ENCODE peak calls at places on chromosomes 2 and 18, in nine cellular contexts. U is stimulated activated CD4-positive, alpha-beta T cell treated with anti-CD3 and anti-CD28 coated beads, Interleukin-4, amount 100 ng/mL, for 48 hours; H is activated T-helper 1 cell treated with Interleukin-2 at 50 U/mL for 16 hours; G is fibroblast of mammary gland; X is T-helper 1 cell; N is NCI-H82; I is substantia nigra; W is foreskin melanocyte; F is activated T-helper 9 cell treated with anti-CD3 and anti-CD28 coated beads, Interleukin-2, amount 50 U/mL, for 16 hours. J is an unnamed sample.

GRCh38 chr2:45612265-45612664 is 1.2 kb upstream of the SRBD1 start:
- DNase-seq in G (no peak), F (no peak), W (no peak), U (no peak), N (no peak), X (no peak), I (no peak), H (no peak), J (no peak)

GRCh38 chr2:202016579-202017227 is 17.0 kb upstream of the FZD7 start:
- DNase-seq in H (no peak), G (no peak), W (no peak), X (no peak), N (no peak), U (no peak), I (no peak), F (no peak), J (no peak)

GRCh38 chr2:234251326-234252271 is 201.1 kb downstream of the SPP2 start:
- DNase-seq in W (peak), N (no peak), X (no peak), H (no peak), F (no peak), U (no peak), I (no peak), G (peak), J (no peak)

GRCh38 chr2:223019390-223019930 is 32.5 kb upstream of the KCNE4 start:
- DNase-seq in N (no peak), U (no peak), F (no peak), G (no peak), H (no peak), X (no peak), W (no peak), I (no peak), J (no peak)

GRCh38 chr2:20208487-20208882 is 16.4 kb downstream of the SDC1 start:
- DNase-seq in N (peak), H (no peak), W (no peak), X (no peak), I (no peak), G (no peak), F (no peak), U (no peak), J (no peak)

GRCh38 chr18:4454548-4455112 is 477 bp downstream of the DLGAP1 start:
- DNase-seq in F (no peak), G (no peak), H (no peak), U (no peak), I (no peak), X (no peak), W (no peak), N (peak), J (no peak)

GRCh38 chr18:7754258-7754657 is 187.1 kb downstream of the PTPRM start:
- DNase-seq in W (no peak), I (no peak), N (no peak), X (no peak), G (no peak), U (no peak), F (no peak), H (no peak), J (no peak)

GRCh38 chr2:41909584-41909983 is 138.2 kb upstream of the PKDCC start:
- DNase-seq in I (no peak), X (no peak), H (no peak), U (no peak), N (no peak), G (no peak), F (no peak), W (peak), J (no peak)

GRCh38 chr2:10467401-10467800 is 19.3 kb upstream of the ODC1 start:
- DNase-seq in F (no peak), U (no peak), N (no peak), I (no peak), X (no peak), W (no peak), H (no peak), G (no peak), J (no peak)

GRCh38 chr2:190215620-190216019 is 104.0 kb downstream of the HIBCH start:
- DNase-seq in U (no peak), X (no peak), F (no peak), W (no peak), H (no peak), I (no peak), N (peak), G (peak), J (no peak)

GRCh38 chr18:32770651-32771168 is 2.1 kb downstream of the KLHL14 start:
- DNase-seq in F (no peak), I (no peak), X (no peak), H (no peak), U (no peak), G (no peak), N (no peak), W (no peak), J (no peak)

GRCh38 chr18:28176933-28177827 is at the start of gene CDH2:
- DNase-seq in U (no peak), H (no peak), W (peak), G (peak), I (peak), X (no peak), N (peak), F (no peak), J (no peak)

GRCh38 chr2:100214265-100214961 is 72.0 kb upstream of the AFF3 start:
- DNase-seq in W (no peak), X (no peak), U (no peak), N (no peak), F (no peak), H (no peak), G (no peak), I (no peak), J (no peak)

GRCh38 chr2:75592028-75592427 is 31.3 kb upstream of the EVA1A start:
- DNase-seq in W (no peak), G (peak), H (no peak), F (no peak), I (no peak), U (no peak), N (no peak), X (no peak), J (no peak)

GRCh38 chr2:177172034-177172880 is 40.3 kb upstream of the HNRNPA3 start:
- DNase-seq in U (no peak), X (no peak), G (peak), W (no peak), I (no peak), H (no peak), N (no peak), F (no peak), J (no peak)

GRCh38 chr2:44358498-44358897 is 2.8 kb downstream of the PREPL start:
- DNase-seq in F (peak), N (peak), U (peak), X (peak), H (no peak), G (peak), W (no peak), I (no peak), J (peak)

GRCh38 chr2:105379741-105380186 is 19.1 kb downstream of the FHL2 start:
- DNase-seq in N (no peak), X (no peak), W (no peak), F (no peak), G (no peak), I (no peak), H (no peak), U (no peak), J (no peak)

GRCh38 chr2:224843141-224843540 is 127.0 kb upstream of the CCDC195 start:
- DNase-seq in U (no peak), X (no peak), G (no peak), F (no peak), W (no peak), N (no peak), H (no peak), I (no peak), J (no peak)

GRCh38 chr2:102915128-102915527 is 153.3 kb downstream of the TMEM182 start:
- DNase-seq in G (peak), W (no peak), X (no peak), F (no peak), U (no peak), N (no peak), I (no peak), H (no peak), J (no peak)

GRCh38 chr2:190535586-190535985 is 1.1 kb upstream of the NEMP2 start:
- DNase-seq in W (no peak), U (no peak), G (no peak), N (no peak), F (no peak), I (no peak), X (no peak), H (no peak), J (no peak)

GRCh38 chr2:68368657-68369339 is 3.7 kb downstream of the PLEK start:
- DNase-seq in H (no peak), I (peak), W (no peak), F (no peak), X (no peak), N (peak), G (peak), U (no peak), J (no peak)

GRCh38 chr2:179925713-179926112 is 64.3 kb upstream of the ZNF385B start:
- DNase-seq in F (no peak), W (no peak), H (no peak), I (no peak), X (no peak), G (no peak), U (no peak), N (no peak), J (no peak)

GRCh38 chr2:9803023-9803805 is 40.1 kb upstream of the TAF1B start:
- DNase-seq in U (no peak), F (no peak), N (no peak), W (no peak), H (no peak), X (no peak), I (no peak), G (peak), J (no peak)

GRCh38 chr2:172545408-172546075 is 10.3 kb upstream of the PDK1 start:
- DNase-seq in F (no peak), X (no peak), I (no peak), G (no peak), H (no peak), W (no peak), N (no peak), U (no peak), J (no peak)

GRCh38 chr2:604826-605524 is 72.2 kb downstream of the TMEM18 start:
- DNase-seq in X (no peak), N (no peak), U (no peak), W (no peak), I (no peak), H (no peak), G (no peak), F (no peak), J (no peak)

GRCh38 chr2:145691659-145692058 is 1171.7 kb upstream of the ZEB2 start:
- DNase-seq in F (no peak), I (no peak), X (no peak), W (no peak), H (no peak), U (no peak), G (peak), N (no peak), J (no peak)